ENCODE peak calls at places on chromosomes 12 and 14, in eight cellular contexts. I is adipocyte; O is stimulated activated CD4-positive, alpha-beta T cell treated with anti-CD3 and anti-CD28 coated beads, TNF-alpha, amount 100 ng/mL, for 4 hours; W is naive thymus-derived CD8-positive, alpha-beta T cell; V is activated CD4-positive, alpha-beta T cell treated with anti-CD3 and anti-CD28 coated beads, Interleukin-2, amount 50 U/mL, for 1 hour; Z is BE2C; D is tibial artery; M is endothelial cell. P is an unnamed sample.

GRCh38 chr12:5392961-5393360 is 38.9 kb upstream of the NTF3 start:
- DNase-seq in O (no peak), D (no peak), Z (no peak), W (no peak), V (no peak), M (no peak), I (no peak), P (no peak)

GRCh38 chr12:53862206-53862605 is 76.4 kb upstream of the HOXC13 start:
- DNase-seq in D (no peak), O (no peak), W (no peak), V (no peak), Z (no peak), I (no peak), M (no peak), P (no peak)

GRCh38 chr14:104214819-104215218 is 76.4 kb downstream of the KIF26A start:
- DNase-seq in M (no peak), I (no peak), O (no peak), D (no peak), W (no peak), Z (no peak), V (no peak), P (no peak)

GRCh38 chr12:50127546-50127945 is 15.5 kb downstream of the COX14 start:
- DNase-seq in O (no peak), W (no peak), V (no peak), I (no peak), D (no peak), Z (no peak), M (no peak), P (no peak)

GRCh38 chr14:88630565-88630964 is 67.7 kb downstream of the ZC3H14 start:
- DNase-seq in V (no peak), W (no peak), M (no peak), Z (no peak), I (peak), O (no peak), D (no peak), P (no peak)

GRCh38 chr12:89524201-89525001 is at the start of gene GALNT4:
- DNase-seq in I (peak), O (peak), M (peak), Z (peak), W (peak), V (peak), D (peak), P (peak)

GRCh38 chr12:62866451-62867082 is 68.4 kb downstream of the PPM1H start:
- DNase-seq in D (no peak), Z (no peak), W (no peak), I (peak), M (peak), V (no peak), O (no peak), P (no peak)

GRCh38 chr14:85058170-85058569 is 471.8 kb upstream of the FLRT2 start:
- DNase-seq in M (no peak), D (no peak), W (no peak), O (no peak), I (peak), Z (no peak), V (no peak), P (no peak)

GRCh38 chr12:14514154-14514842 is 53.4 kb downstream of the PLBD1 start:
- DNase-seq in M (no peak), V (no peak), O (no peak), Z (no peak), W (no peak), I (no peak), D (no peak), P (peak)

GRCh38 chr12:122449317-122449716 is 26.8 kb upstream of the CLIP1 start:
- DNase-seq in D (no peak), V (no peak), Z (no peak), M (no peak), O (no peak), I (peak), W (no peak), P (no peak)

GRCh38 chr14:24790196-24790595 is 156.2 kb upstream of the GZMB start:
- DNase-seq in M (no peak), Z (no peak), V (no peak), W (no peak), I (no peak), O (no peak), D (no peak), P (no peak)